ENCODE peak calls at places on chromosomes 7 and 10, in eight cellular contexts. One of them, this sample, is unnamed. For H3K4me1, the result is how much of the 10 kb centered on the place peaks cover.

GRCh38 chr7:1055084-1055450 is 10.7 kb downstream of the GPR146 start:
- DNase-seq in PC-9: no peak
- DNase-seq in HAP-1: no peak
- DNase-seq in esophagus squamous epithelium: no peak
- DNase-seq in HepG2: no peak
- DNase-seq in psoas muscle: peak
- DNase-seq in pancreas: no peak
- DNase-seq in fibroblast of lung: peak
- DNase-seq in this sample: peak

GRCh38 chr10:29949411-29950011 is 109.9 kb downstream of the JCAD start:
- DNase-seq in PC-9: peak
- DNase-seq in HAP-1: no peak
- DNase-seq in esophagus squamous epithelium: no peak
- DNase-seq in HepG2: no peak
- DNase-seq in psoas muscle: no peak
- DNase-seq in pancreas: no peak
- DNase-seq in fibroblast of lung: peak
- DNase-seq in this sample: no peak

GRCh38 chr10:85600026-85600743 is 766.4 kb downstream of the GRID1 start:
- DNase-seq in PC-9: no peak
- DNase-seq in HAP-1: no peak
- DNase-seq in esophagus squamous epithelium: no peak
- DNase-seq in HepG2: no peak
- DNase-seq in psoas muscle: no peak
- DNase-seq in pancreas: no peak
- DNase-seq in fibroblast of lung: no peak
- DNase-seq in this sample: no peak

GRCh38 chr10:94133239-94133638 is 139.5 kb downstream of the PLCE1 start:
- DNase-seq in PC-9: peak
- DNase-seq in HAP-1: no peak
- DNase-seq in esophagus squamous epithelium: no peak
- DNase-seq in HepG2: no peak
- DNase-seq in psoas muscle: peak
- DNase-seq in pancreas: peak
- DNase-seq in fibroblast of lung: no peak
- DNase-seq in this sample: no peak

GRCh38 chr10:79361721-79362397 is 14.6 kb downstream of the PPIF start:
- DNase-seq in PC-9: no peak
- DNase-seq in HAP-1: no peak
- DNase-seq in esophagus squamous epithelium: no peak
- DNase-seq in HepG2: no peak
- DNase-seq in psoas muscle: no peak
- DNase-seq in pancreas: no peak
- DNase-seq in fibroblast of lung: no peak
- DNase-seq in this sample: no peak

GRCh38 chr10:79221110-79222051 is 125.9 kb upstream of the PPIF start:
- DNase-seq in PC-9: no peak
- DNase-seq in HAP-1: no peak
- DNase-seq in esophagus squamous epithelium: no peak
- DNase-seq in HepG2: no peak
- DNase-seq in psoas muscle: peak
- DNase-seq in pancreas: peak
- DNase-seq in fibroblast of lung: peak
- DNase-seq in this sample: peak

GRCh38 chr7:107528461-107528860 is 35.3 kb downstream of the COG5 start:
- DNase-seq in PC-9: peak
- DNase-seq in HAP-1: no peak
- DNase-seq in esophagus squamous epithelium: no peak
- DNase-seq in HepG2: peak
- DNase-seq in psoas muscle: no peak
- DNase-seq in pancreas: no peak
- DNase-seq in fibroblast of lung: peak
- DNase-seq in this sample: no peak

GRCh38 chr10:124447741-124448466 is 1.9 kb downstream of the NKX1-2 start:
- DNase-seq in PC-9: no peak
- DNase-seq in HAP-1: no peak
- DNase-seq in esophagus squamous epithelium: no peak
- DNase-seq in HepG2: no peak
- DNase-seq in psoas muscle: no peak
- DNase-seq in pancreas: no peak
- DNase-seq in fibroblast of lung: no peak
- DNase-seq in this sample: no peak

GRCh38 chr10:84117683-84118394 is 21.5 kb upstream of the GHITM start:
- DNase-seq in PC-9: no peak
- DNase-seq in HAP-1: no peak
- DNase-seq in esophagus squamous epithelium: no peak
- DNase-seq in HepG2: no peak
- DNase-seq in psoas muscle: no peak
- DNase-seq in pancreas: no peak
- DNase-seq in fibroblast of lung: no peak
- DNase-seq in this sample: no peak

GRCh38 chr10:35834916-35835499 is 192.9 kb upstream of the FZD8 start:
- DNase-seq in PC-9: no peak
- DNase-seq in HAP-1: no peak
- DNase-seq in esophagus squamous epithelium: no peak
- DNase-seq in HepG2: no peak
- DNase-seq in psoas muscle: no peak
- DNase-seq in pancreas: no peak
- DNase-seq in fibroblast of lung: no peak
- DNase-seq in this sample: no peak

GRCh38 chr10:6006991-6007390 is 29.6 kb upstream of the IL15RA start:
- DNase-seq in PC-9: no peak
- DNase-seq in HAP-1: no peak
- DNase-seq in esophagus squamous epithelium: no peak
- DNase-seq in HepG2: no peak
- DNase-seq in psoas muscle: no peak
- DNase-seq in pancreas: no peak
- DNase-seq in fibroblast of lung: no peak
- DNase-seq in this sample: no peak

GRCh38 chr10:61960396-61961120 is 59.1 kb downstream of the ARID5B start:
- DNase-seq in PC-9: no peak
- DNase-seq in HAP-1: no peak
- DNase-seq in esophagus squamous epithelium: no peak
- DNase-seq in HepG2: no peak
- DNase-seq in psoas muscle: no peak
- DNase-seq in pancreas: no peak
- DNase-seq in fibroblast of lung: no peak
- DNase-seq in this sample: no peak
- H3K4me1 ChIP-seq in PC-9: under half
- H3K4me1 ChIP-seq in HAP-1: under half
- H3K4me1 ChIP-seq in esophagus squamous epithelium: under half
- H3K4me1 ChIP-seq in HepG2: under half
- H3K4me1 ChIP-seq in psoas muscle: under half
- H3K4me1 ChIP-seq in pancreas: under half
- H3K4me1 ChIP-seq in fibroblast of lung: under half
- H3K4me1 ChIP-seq in this sample: under half

DNA sequence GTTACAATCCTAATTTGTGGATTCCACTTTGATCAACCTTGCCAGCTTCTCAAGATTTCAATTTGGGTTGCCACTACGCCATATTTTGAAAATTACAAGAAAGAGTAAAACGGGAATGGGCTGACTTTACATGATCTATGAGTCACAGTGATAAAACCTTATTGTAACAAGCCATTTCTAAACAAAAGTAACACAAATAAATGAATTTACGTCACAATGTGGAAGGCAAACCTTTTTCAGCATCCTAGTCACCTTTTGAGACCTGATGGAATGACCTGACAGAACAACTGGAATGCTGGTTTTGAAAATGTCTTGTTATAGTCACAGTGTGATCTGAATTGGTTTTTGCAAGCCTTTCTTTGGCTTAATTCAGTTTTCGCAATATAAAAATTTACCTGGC is 85.9 kb downstream of the CDK6 start:
- DNase-seq in PC-9: no peak
- DNase-seq in HAP-1: no peak
- DNase-seq in esophagus squamous epithelium: no peak
- DNase-seq in HepG2: no peak
- DNase-seq in psoas muscle: no peak
- DNase-seq in pancreas: no peak
- DNase-seq in fibroblast of lung: peak
- DNase-seq in this sample: no peak
- H3K4me1 ChIP-seq in PC-9: under half
- H3K4me1 ChIP-seq in HAP-1: under half
- H3K4me1 ChIP-seq in esophagus squamous epithelium: under half
- H3K4me1 ChIP-seq in HepG2: half or more
- H3K4me1 ChIP-seq in psoas muscle: under half
- H3K4me1 ChIP-seq in pancreas: under half
- H3K4me1 ChIP-seq in fibroblast of lung: under half
- H3K4me1 ChIP-seq in this sample: under half

DNA sequence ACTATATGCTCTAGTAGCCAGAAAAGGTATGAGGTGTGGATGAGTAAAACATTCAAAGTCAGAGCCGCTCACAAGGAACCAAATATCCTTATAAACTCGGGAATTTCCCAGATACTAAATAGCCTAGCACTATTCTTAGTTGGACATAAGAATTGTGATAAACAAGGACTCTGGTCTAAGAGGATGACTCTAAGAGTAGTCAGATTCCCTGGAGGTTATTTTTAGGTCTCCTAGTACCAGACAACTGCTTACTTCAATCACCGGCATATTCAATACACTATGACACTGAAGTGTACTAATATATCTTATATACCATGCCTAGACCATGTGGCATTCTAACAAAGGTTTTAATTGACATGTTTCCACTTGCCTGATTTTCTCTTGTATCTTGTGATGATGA is 56.5 kb downstream of the LMBR1 start:
- DNase-seq in PC-9: no peak
- DNase-seq in HAP-1: no peak
- DNase-seq in esophagus squamous epithelium: no peak
- DNase-seq in HepG2: no peak
- DNase-seq in psoas muscle: no peak
- DNase-seq in pancreas: no peak
- DNase-seq in fibroblast of lung: no peak
- DNase-seq in this sample: no peak
- H3K4me1 ChIP-seq in PC-9: under half
- H3K4me1 ChIP-seq in HAP-1: under half
- H3K4me1 ChIP-seq in esophagus squamous epithelium: under half
- H3K4me1 ChIP-seq in HepG2: under half
- H3K4me1 ChIP-seq in psoas muscle: under half
- H3K4me1 ChIP-seq in pancreas: under half
- H3K4me1 ChIP-seq in fibroblast of lung: under half
- H3K4me1 ChIP-seq in this sample: under half

GRCh38 chr7:131525820-131526219 is 30.6 kb downstream of the PODXL start:
- DNase-seq in PC-9: no peak
- DNase-seq in HAP-1: no peak
- DNase-seq in esophagus squamous epithelium: no peak
- DNase-seq in HepG2: no peak
- DNase-seq in psoas muscle: no peak
- DNase-seq in pancreas: no peak
- DNase-seq in fibroblast of lung: no peak
- DNase-seq in this sample: no peak
- H3K4me1 ChIP-seq in PC-9: under half
- H3K4me1 ChIP-seq in HAP-1: under half
- H3K4me1 ChIP-seq in esophagus squamous epithelium: under half
- H3K4me1 ChIP-seq in HepG2: under half
- H3K4me1 ChIP-seq in psoas muscle: under half
- H3K4me1 ChIP-seq in pancreas: under half
- H3K4me1 ChIP-seq in fibroblast of lung: under half
- H3K4me1 ChIP-seq in this sample: under half

GRCh38 chr10:80489371-80490112 is 35.4 kb downstream of the TSPAN14 start:
- DNase-seq in PC-9: no peak
- DNase-seq in HAP-1: no peak
- DNase-seq in esophagus squamous epithelium: no peak
- DNase-seq in HepG2: no peak
- DNase-seq in psoas muscle: no peak
- DNase-seq in pancreas: no peak
- DNase-seq in fibroblast of lung: no peak
- DNase-seq in this sample: peak
- H3K4me1 ChIP-seq in PC-9: half or more
- H3K4me1 ChIP-seq in HAP-1: under half
- H3K4me1 ChIP-seq in esophagus squamous epithelium: half or more
- H3K4me1 ChIP-seq in HepG2: half or more
- H3K4me1 ChIP-seq in psoas muscle: under half
- H3K4me1 ChIP-seq in pancreas: under half
- H3K4me1 ChIP-seq in fibroblast of lung: under half
- H3K4me1 ChIP-seq in this sample: half or more